ENCODE peak calls at places on chromosomes 3 and 15, in seven cellular contexts. K is H9, D is right lobe of liver, T is heart right ventricle, M is PC-3, E is breast epithelium, A is thoracic aorta. G is an unnamed sample. For H3K9me3, the result is how much of the 10 kb centered on the place peaks cover.

GRCh38 chr3:61250784-61251173 is 473 bp downstream of the FHIT start:
- DNase-seq in K (no peak), D (peak), T (peak), M (peak), E (peak), A (no peak), G (no peak)

GRCh38 chr3:170680593-170680992 is 94.7 kb upstream of the SLC7A14 start:
- DNase-seq in K (no peak), D (no peak), T (no peak), M (no peak), E (no peak), A (no peak), G (no peak)

GRCh38 chr3:9209777-9210176 is 39.7 kb downstream of the SRGAP3 start:
- DNase-seq in K (no peak), D (no peak), T (no peak), M (no peak), E (no peak), A (no peak), G (no peak)

GRCh38 chr15:75042730-75043508 is 19.5 kb downstream of the PPCDC start:
- DNase-seq in K (peak), D (peak), T (peak), M (peak), E (no peak), A (peak), G (peak)

GRCh38 chr3:44939581-44940036 is 36.4 kb downstream of the ZDHHC3 start:
- DNase-seq in K (no peak), D (no peak), T (no peak), M (no peak), E (no peak), A (no peak), G (no peak)

GRCh38 chr3:185847506-185847905 is 22.7 kb upstream of the IGF2BP2 start:
- DNase-seq in K (no peak), D (no peak), T (no peak), M (no peak), E (no peak), A (no peak), G (no peak)

GRCh38 chr3:8485943-8486342 is 15.7 kb upstream of the LMCD1 start:
- DNase-seq in K (no peak), D (no peak), T (no peak), M (no peak), E (no peak), A (no peak), G (no peak)

GRCh38 chr3:31448035-31448881 is 84.5 kb upstream of the STT3B start:
- DNase-seq in K (peak), D (peak), T (no peak), M (peak), E (no peak), A (no peak), G (no peak)

GRCh38 chr15:43941555-43941954 is 114.8 kb downstream of the WDR76 start:
- DNase-seq in K (no peak), D (no peak), T (no peak), M (no peak), E (no peak), A (no peak), G (no peak)

GRCh38 chr3:141050913-141051632 is at the start of gene SPSB4:
- DNase-seq in K (peak), D (no peak), T (peak), M (no peak), E (no peak), A (peak), G (no peak)

GRCh38 chr15:34109775-34110663 is 8.1 kb downstream of the PGBD4 start:
- DNase-seq in K (no peak), D (no peak), T (no peak), M (peak), E (no peak), A (no peak), G (no peak)

GRCh38 chr15:57340673-57341259 is 35.5 kb upstream of the CGNL1 start:
- DNase-seq in K (peak), D (no peak), T (peak), M (peak), E (no peak), A (no peak), G (no peak)

GRCh38 chr15:85667491-85668424 is 127.0 kb downstream of the KLHL25 start:
- DNase-seq in K (no peak), D (no peak), T (peak), M (peak), E (no peak), A (peak), G (no peak)

GRCh38 chr3:55651011-55651410 is 163.9 kb upstream of the WNT5A start:
- DNase-seq in K (no peak), D (no peak), T (no peak), M (no peak), E (no peak), A (no peak), G (no peak)

GRCh38 chr3:126454799-126455198 is 20.9 kb downstream of the ZXDC start:
- DNase-seq in K (no peak), D (no peak), T (no peak), M (no peak), E (no peak), A (no peak), G (no peak)

GRCh38 chr3:78519281-78519680 is 1248.5 kb downstream of the ROBO1 start:
- DNase-seq in K (no peak), D (no peak), T (no peak), M (no peak), E (no peak), A (no peak), G (no peak)

GRCh38 chr3:178238179-178238578 is 298.1 kb upstream of the KCNMB2 start:
- DNase-seq in K (no peak), D (no peak), T (no peak), M (peak), E (no peak), A (no peak), G (no peak)

GRCh38 chr15:75170711-75171341 is 30.9 kb upstream of the C15orf39 start:
- DNase-seq in K (no peak), D (no peak), T (peak), M (peak), E (no peak), A (no peak), G (no peak)

GRCh38 chr15:69926011-69926410 is 171.7 kb downstream of the TLE3 start:
- DNase-seq in K (peak), D (no peak), T (no peak), M (peak), E (no peak), A (no peak), G (no peak)

GRCh38 chr15:92232317-92232716 is 161.4 kb upstream of the ST8SIA2 start:
- DNase-seq in K (no peak), D (no peak), T (no peak), M (no peak), E (no peak), A (no peak), G (no peak)

GRCh38 chr3:48634661-48635221 is 520 bp downstream of the SLC26A6 start:
- DNase-seq in K (peak), D (peak), T (peak), M (peak), E (no peak), A (peak), G (no peak)

GRCh38 chr3:89560546-89560945 is 453.1 kb downstream of the EPHA3 start:
- DNase-seq in K (no peak), D (no peak), T (no peak), M (peak), E (no peak), A (no peak), G (no peak)

GRCh38 chr3:124658270-124658669 is 72.0 kb upstream of the UMPS start:
- DNase-seq in K (no peak), D (no peak), T (no peak), M (no peak), E (no peak), A (no peak), G (no peak)

GRCh38 chr3:50297896-50298725 is 1.1 kb downstream of the HYAL3 start:
- DNase-seq in K (no peak), D (peak), T (no peak), M (no peak), E (no peak), A (no peak), G (no peak)

GRCh38 chr3:37814547-37814946 is 47.1 kb upstream of the CTDSPL start:
- DNase-seq in K (no peak), D (no peak), T (no peak), M (peak), E (no peak), A (no peak), G (no peak)

GRCh38 chr3:194740859-194741486 is 55.3 kb downstream of the FAM43A start:
- DNase-seq in K (no peak), D (no peak), T (no peak), M (peak), E (no peak), A (no peak), G (no peak)

DNA sequence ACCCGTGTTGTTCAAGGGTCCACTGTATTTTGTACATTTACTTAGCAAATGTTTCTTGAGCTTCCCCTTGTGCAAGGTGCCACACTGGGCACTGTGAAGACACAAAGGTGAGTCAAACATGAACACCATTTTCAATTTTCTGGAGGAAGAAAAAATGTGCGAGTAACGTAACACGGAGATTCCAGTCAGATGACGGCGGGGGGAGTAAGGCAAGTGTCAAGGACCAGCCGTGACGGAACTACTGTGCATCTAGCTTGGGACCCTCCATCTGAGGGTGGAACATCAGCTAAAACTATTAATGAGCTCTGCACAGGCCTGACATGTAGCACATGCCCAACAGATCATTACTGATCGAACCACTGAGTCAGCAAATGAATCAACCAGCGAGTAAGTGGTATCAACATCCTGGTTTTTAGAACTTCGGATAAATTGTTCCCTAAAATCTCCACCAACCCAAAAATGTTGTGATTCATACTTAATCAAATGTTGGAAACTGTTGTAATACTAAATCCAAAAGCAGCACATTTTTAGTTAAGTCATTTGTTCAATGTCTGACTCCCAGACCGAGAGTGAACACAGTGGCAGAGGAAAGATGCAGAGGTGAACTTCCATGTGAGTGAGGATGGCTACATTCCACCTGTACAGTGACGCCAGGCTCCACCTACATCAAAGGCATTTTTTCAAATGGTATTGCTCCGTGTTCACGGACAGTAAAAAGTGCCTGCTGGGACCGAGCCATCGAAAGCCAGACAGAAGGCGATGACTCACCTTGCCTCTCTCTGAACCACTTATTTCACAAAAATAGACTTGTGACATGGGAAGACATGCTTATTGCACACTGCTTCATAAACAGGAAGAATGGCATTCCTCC is 172.2 kb downstream of the ATP10A start:
- DNase-seq in K (no peak), D (no peak), T (no peak), M (peak), E (peak), A (no peak), G (no peak)
- H3K9me3 ChIP-seq in K (under half), D (under half), T (under half), M (under half), E (under half), A (under half), G (under half)

DNA sequence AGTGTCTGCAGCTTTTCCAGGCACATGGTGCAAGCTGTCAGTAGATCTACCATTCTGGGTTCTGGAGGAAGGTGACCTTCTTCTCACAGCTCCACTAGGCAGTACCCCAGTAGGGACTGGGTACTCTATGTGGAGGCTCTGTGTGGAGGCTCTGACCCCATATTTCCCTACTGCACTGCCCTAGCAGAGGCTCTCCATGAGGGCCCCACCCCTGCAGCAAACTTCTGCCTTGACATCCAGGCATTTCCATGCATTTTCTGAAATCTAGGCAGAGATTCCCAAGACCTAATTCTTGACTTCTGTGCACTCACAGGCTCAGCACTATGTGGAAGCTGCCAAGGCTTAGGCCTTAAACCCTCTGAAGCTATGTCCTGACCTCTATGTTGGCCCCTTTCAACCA is 1060.0 kb downstream of the NAALADL2 start:
- DNase-seq in K (no peak), D (no peak), T (no peak), M (no peak), E (no peak), A (no peak), G (no peak)
- H3K9me3 ChIP-seq in K (under half), D (under half), T (under half), M (under half), E (under half), A (under half), G (under half)

GRCh38 chr3:118059096-118059495 is 975.5 kb downstream of the IGSF11 start:
- DNase-seq in K (no peak), D (no peak), T (no peak), M (no peak), E (no peak), A (no peak), G (no peak)
- H3K9me3 ChIP-seq in K (under half), D (under half), T (under half), M (under half), E (under half), A (under half), G (under half)

GRCh38 chr15:27902680-27903385 is 196.3 kb downstream of the OCA2 start:
- DNase-seq in K (no peak), D (no peak), T (no peak), M (no peak), E (no peak), A (no peak), G (no peak)
- H3K9me3 ChIP-seq in K (under half), D (under half), T (under half), M (under half), E (under half), A (under half), G (under half)

GRCh38 chr3:20478407-20478806 is 292.4 kb upstream of the SGO1 start:
- DNase-seq in K (no peak), D (no peak), T (no peak), M (no peak), E (no peak), A (no peak), G (no peak)
- H3K9me3 ChIP-seq in K (under half), D (under half), T (under half), M (under half), E (under half), A (under half), G (under half)

DNA sequence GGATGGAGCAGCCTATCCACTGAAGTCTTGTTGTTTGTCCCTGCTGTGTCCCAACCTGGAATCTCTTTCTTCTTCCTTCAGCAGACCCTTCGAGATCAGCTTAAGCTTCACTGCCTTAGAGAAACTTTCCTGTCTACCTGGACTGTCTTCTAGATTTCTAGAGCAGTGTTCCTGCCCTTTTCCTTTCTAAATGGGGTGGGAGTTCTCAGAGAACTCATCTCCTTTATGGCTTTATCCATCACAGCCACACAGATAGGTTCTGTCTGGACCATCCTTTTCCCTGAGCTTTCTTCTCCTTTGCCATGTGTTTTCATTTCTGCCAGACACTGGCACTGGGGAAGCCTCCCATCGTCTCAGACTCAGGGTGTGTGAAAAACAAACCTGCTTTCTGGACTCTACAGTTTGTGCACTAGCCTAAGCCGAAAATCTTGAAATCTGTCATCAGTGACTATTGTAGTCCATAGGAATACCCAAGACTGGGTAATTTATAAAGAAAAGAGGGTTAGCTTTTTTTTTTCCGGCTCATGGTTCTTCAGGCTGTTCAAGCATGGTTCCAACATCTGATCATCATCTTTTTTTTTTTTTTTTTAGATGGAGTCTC is 177.5 kb downstream of the PGPEP1L start:
- DNase-seq in K (no peak), D (no peak), T (no peak), M (no peak), E (no peak), A (no peak), G (no peak)
- H3K9me3 ChIP-seq in K (under half), D (under half), T (under half), M (under half), E (half or more), A (under half), G (under half)

DNA sequence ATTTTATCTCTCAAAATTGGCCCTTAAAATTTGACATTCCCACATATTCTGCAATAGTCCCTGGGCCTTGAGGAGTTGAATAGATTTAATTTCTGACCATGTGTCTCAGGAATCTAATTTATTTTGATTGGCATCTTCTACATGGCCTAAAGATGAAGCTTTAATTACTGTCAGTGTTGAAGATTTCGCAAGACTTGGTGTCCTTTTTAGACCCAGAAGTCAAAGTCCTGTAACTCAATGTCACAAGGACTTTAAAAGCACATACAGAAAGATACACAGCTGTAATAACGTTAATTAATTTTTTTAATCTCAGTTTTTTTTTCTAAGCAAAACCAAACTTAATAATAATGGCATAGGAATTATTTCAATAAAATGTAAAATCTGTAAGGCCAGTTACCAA is 163.9 kb downstream of the SUCNR1 start:
- DNase-seq in K (no peak), D (no peak), T (no peak), M (no peak), E (no peak), A (no peak), G (no peak)
- H3K9me3 ChIP-seq in K (under half), D (under half), T (under half), M (under half), E (under half), A (under half), G (under half)